ENCODE peak calls at places on chromosomes 5 and 9, in four cellular contexts. A, J, Q and B are unnamed samples.

GRCh38 chr5:81361600-81361999 is 32.3 kb downstream of the ACOT12 start:
- DNase-seq in J (no peak), A (no peak), Q (no peak), B (no peak)

GRCh38 chr9:127097683-127098082 is 24.8 kb downstream of the ANGPTL2 start:
- DNase-seq in Q (no peak), A (no peak), J (no peak), B (no peak)

GRCh38 chr9:36486454-36486932 is 86.2 kb upstream of the MELK start:
- DNase-seq in Q (no peak), A (no peak), J (peak), B (no peak)

GRCh38 chr5:149853701-149854100 is 90.9 kb downstream of the PDE6A start:
- DNase-seq in J (no peak), A (no peak), Q (no peak), B (no peak)

GRCh38 chr5:74631088-74631960 is 9.2 kb downstream of the ENC1 start:
- DNase-seq in J (peak), A (peak), Q (no peak), B (peak)

GRCh38 chr5:103511554-103511885 is 51.1 kb downstream of the NUDT12 start:
- DNase-seq in J (peak), Q (no peak), A (no peak), B (no peak)

GRCh38 chr5:138542120-138542955 is 698 bp downstream of the ETF1 start:
- DNase-seq in Q (no peak), J (no peak), A (no peak), B (no peak)

GRCh38 chr9:38177680-38178079 is 108.7 kb upstream of the SHB start:
- DNase-seq in J (no peak), A (no peak), Q (no peak), B (no peak)

GRCh38 chr9:81671880-81672280 is 17.5 kb downstream of the TLE1 start:
- DNase-seq in J (no peak), Q (no peak), A (no peak), B (no peak)

GRCh38 chr5:171308453-171309275 is at the start of gene TLX3:
- DNase-seq in J (no peak), A (peak), Q (no peak), B (no peak)

GRCh38 chr9:107070591-107070990 is 207.6 kb downstream of the ZNF462 start:
- DNase-seq in A (no peak), J (no peak), Q (no peak), B (no peak)

GRCh38 chr5:35038891-35039290 is 8.9 kb downstream of the AGXT2 start:
- DNase-seq in J (no peak), A (no peak), Q (no peak), B (no peak)